ENCODE peak calls at places on chromosomes 2 and 18, in nine cellular contexts. B is tibial artery; U is CD4-positive, alpha-beta T cell; Y is bronchial epithelial cell; A is retinal pigment epithelial cell; E is heart right ventricle; N is GM20000; F is CD8-positive, alpha-beta T cell; I is kidney. L is an unnamed sample.

GRCh38 chr2:122300758-122301157 is 545.3 kb downstream of the TSN start:
- DNase-seq in B (no peak), U (no peak), Y (no peak), A (no peak), E (no peak), N (no peak), F (no peak), I (no peak), L (no peak)

GRCh38 chr18:2881490-2882195 is 34.8 kb downstream of the EMILIN2 start:
- DNase-seq in B (peak), U (no peak), Y (peak), A (no peak), E (no peak), N (no peak), F (no peak), I (peak), L (no peak)

GRCh38 chr2:69514406-69514805 is 77.2 kb upstream of the NFU1 start:
- DNase-seq in B (peak), U (no peak), Y (no peak), A (no peak), E (no peak), N (no peak), F (no peak), I (peak), L (no peak)

GRCh38 chr2:161134547-161135518 is 25.4 kb upstream of the TANK start:
- DNase-seq in B (no peak), U (no peak), Y (peak), A (peak), E (peak), N (no peak), F (no peak), I (peak), L (no peak)

GRCh38 chr2:159035790-159036411 is 67.5 kb downstream of the TANC1 start:
- DNase-seq in B (no peak), U (no peak), Y (peak), A (no peak), E (no peak), N (no peak), F (no peak), I (no peak), L (no peak)

GRCh38 chr2:187215576-187216240 is 232.3 kb downstream of the CALCRL start:
- DNase-seq in B (no peak), U (no peak), Y (peak), A (no peak), E (no peak), N (no peak), F (no peak), I (no peak), L (no peak)

GRCh38 chr2:55133467-55134315 is 83.4 kb upstream of the RTN4 start:
- DNase-seq in B (peak), U (peak), Y (no peak), A (peak), E (peak), N (peak), F (peak), I (no peak), L (peak)

GRCh38 chr2:181457121-181457740 is at the start of gene ITGA4:
- DNase-seq in B (peak), U (peak), Y (peak), A (no peak), E (peak), N (peak), F (peak), I (peak), L (peak)

GRCh38 chr18:51446571-51447210 is 249.2 kb upstream of the MEX3C start:
- DNase-seq in B (no peak), U (no peak), Y (no peak), A (no peak), E (no peak), N (no peak), F (no peak), I (no peak), L (no peak)

GRCh38 chr2:43139996-43140621 is 86.3 kb downstream of the ZFP36L2 start:
- DNase-seq in B (peak), U (no peak), Y (no peak), A (no peak), E (peak), N (no peak), F (no peak), I (peak), L (no peak)

GRCh38 chr18:36372902-36373301 is 75.4 kb downstream of the FHOD3 start:
- DNase-seq in B (peak), U (no peak), Y (peak), A (no peak), E (no peak), N (no peak), F (no peak), I (no peak), L (no peak)
- TF ChIP-seq CTCF in B (peak), U (no peak), Y (peak), A (peak), E (peak), N (no peak), F (no peak), I (no peak), L (no peak)

DNA sequence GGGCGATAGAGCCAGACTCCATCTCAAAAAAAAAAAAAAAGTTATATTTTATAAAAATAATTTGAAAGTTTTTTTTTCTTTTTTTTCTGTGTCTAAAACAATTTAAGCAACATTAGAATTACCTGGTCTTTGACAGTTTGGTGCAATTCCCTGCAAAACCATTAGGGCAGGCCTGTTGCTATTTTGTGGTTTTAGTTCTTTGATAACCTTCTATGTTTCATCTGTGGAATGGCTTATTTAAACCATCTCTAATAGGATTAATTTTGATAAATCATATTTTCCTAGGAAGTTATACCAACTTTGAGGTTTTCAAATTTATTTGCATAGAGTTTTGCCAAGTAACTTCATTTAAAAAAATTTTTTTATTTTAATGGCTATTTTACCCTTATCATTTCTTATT is 141.2 kb upstream of the TWIST2 start:
- DNase-seq in B (no peak), U (no peak), Y (no peak), A (no peak), E (no peak), N (no peak), F (no peak), I (no peak), L (no peak)
- TF ChIP-seq CTCF in B (peak), U (no peak), Y (peak), A (peak), E (no peak), N (no peak), F (no peak), I (no peak), L (no peak)

GRCh38 chr2:218578272-218578877 is 9.7 kb downstream of the CNOT9 start:
- DNase-seq in B (no peak), U (no peak), Y (no peak), A (no peak), E (no peak), N (no peak), F (no peak), I (no peak), L (no peak)

GRCh38 chr2:218585541-218585940 is 16.9 kb downstream of the CNOT9 start:
- DNase-seq in B (no peak), U (no peak), Y (no peak), A (no peak), E (no peak), N (no peak), F (no peak), I (no peak), L (no peak)

GRCh38 chr2:218582085-218582484 is 13.4 kb downstream of the CNOT9 start:
- DNase-seq in B (no peak), U (no peak), Y (peak), A (no peak), E (no peak), N (peak), F (no peak), I (no peak), L (peak)

DNA sequence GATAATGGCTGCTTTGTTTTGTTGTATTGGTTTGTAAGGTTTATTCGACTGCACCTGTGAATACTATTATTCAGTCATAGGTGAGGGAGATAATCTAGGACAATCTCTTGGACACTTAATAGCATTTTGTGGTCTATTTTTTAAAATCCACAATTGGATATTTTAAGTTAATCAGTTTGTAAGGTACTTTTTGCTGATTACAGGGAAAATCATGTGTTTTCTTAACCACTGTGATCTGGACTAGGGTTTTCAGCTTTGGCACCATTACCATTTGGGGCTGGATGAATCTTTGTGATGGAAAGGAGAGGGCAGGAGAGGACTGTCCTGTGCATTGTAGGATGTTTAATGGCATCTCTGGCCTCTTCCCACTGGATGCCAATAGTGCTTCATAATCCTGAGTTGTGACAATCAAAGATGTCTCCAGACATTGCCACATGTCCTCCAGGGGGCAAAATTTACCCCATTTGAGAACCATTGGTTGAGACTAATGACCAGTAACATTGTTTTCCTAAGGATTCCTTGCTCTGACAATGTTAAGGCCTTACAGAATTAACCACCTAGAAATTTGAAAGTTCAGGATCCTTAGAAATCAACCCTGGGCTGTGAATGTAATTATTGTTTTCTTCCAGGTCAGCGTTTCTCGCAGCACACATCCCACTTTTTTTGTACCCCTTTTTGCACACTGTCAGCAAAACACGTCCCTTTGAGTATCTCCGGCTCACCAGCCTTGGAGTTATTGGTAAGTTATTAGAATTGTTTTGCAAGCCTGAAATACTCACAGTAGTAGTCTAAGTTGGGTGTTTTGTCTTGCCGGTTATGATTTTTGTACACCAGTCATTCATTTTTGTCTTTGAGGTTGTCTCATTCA is 15.6 kb downstream of the CNOT9 start:
- DNase-seq in B (no peak), U (no peak), Y (no peak), A (no peak), E (no peak), N (no peak), F (no peak), I (no peak), L (no peak)
- TF ChIP-seq CTCF in B (no peak), U (no peak), Y (no peak), A (no peak), E (no peak), N (no peak), F (no peak), I (no peak), L (no peak)

DNA sequence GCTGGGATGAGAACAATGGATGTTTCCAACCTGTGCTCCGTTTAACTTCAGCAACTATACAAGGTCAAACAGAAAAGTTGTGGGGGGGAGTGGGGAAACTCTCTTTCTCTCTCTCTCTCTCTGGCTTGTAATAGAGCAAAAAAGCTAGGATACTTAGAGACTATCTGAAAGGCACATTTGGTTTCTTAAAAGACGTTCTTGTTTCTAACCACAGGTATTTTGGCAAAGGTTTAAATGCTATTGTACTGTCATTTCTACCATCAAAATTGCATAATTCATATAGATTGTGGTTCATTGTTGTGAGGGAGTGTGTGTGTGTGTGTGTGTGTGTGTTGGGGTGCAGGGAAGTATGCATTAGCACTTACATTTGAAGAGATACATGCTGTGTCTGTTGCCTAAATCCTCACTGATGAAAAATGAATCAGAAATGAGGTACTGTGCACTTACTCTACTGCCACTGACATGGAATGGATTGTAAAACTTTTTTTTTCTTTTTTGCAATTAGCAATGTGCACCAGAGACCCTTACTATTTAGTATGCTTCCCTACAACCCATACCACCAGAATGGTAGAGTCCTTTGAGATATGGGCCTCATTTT is 841.0 kb upstream of the PIK3C3 start:
- DNase-seq in B (no peak), U (no peak), Y (peak), A (no peak), E (no peak), N (no peak), F (no peak), I (no peak), L (no peak)
- TF ChIP-seq CTCF in B (no peak), U (no peak), Y (no peak), A (no peak), E (no peak), N (no peak), F (no peak), I (no peak), L (no peak)

GRCh38 chr2:195434346-195434745 is 222.7 kb upstream of the SLC39A10 start:
- DNase-seq in B (no peak), U (no peak), Y (peak), A (no peak), E (no peak), N (no peak), F (no peak), I (no peak), L (no peak)
- TF ChIP-seq CTCF in B (no peak), U (no peak), Y (no peak), A (no peak), E (no peak), N (no peak), F (no peak), I (no peak), L (no peak)

GRCh38 chr18:49861659-49862058 is 48.3 kb upstream of the ACAA2 start:
- DNase-seq in B (no peak), U (no peak), Y (no peak), A (no peak), E (no peak), N (peak), F (no peak), I (no peak), L (peak)
- TF ChIP-seq CTCF in B (no peak), U (peak), Y (peak), A (peak), E (peak), N (peak), F (peak), I (peak), L (peak)

DNA sequence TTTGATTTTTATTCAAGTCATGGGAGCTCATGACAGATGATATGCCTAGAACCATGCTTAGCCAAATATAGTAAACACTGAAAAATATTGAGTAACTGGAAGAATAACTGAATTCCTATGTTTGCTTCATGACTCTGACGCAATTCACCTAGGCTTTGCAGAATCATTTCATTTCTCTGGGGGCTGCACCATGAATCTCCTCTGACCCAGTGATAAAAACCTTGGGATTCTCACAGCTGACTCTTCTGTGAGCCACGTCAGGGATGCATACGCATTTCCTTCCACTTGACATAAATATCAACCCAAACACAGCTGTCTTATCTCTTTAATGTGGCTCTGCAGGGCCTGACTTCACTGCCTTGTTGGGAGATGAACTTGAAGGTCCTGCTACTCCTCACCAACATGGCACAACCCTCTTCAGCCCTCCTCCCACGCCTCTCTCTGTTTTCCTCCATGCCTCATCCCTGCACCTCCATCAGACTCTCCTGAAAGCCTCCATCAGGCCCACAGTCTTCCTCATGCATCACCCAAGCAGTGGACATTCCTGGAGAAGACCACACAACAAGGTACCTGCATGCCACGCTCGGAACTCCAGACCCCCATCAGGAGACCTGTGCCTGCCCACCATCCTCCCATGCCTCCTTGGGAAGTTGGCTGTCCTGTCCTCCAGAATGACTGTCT is 29.8 kb downstream of the COL6A3 start:
- DNase-seq in B (no peak), U (no peak), Y (no peak), A (no peak), E (no peak), N (no peak), F (no peak), I (no peak), L (no peak)
- TF ChIP-seq CTCF in B (no peak), U (no peak), Y (no peak), A (no peak), E (no peak), N (no peak), F (no peak), I (no peak), L (no peak)

GRCh38 chr2:194696690-194697089 is 960.3 kb upstream of the SLC39A10 start:
- DNase-seq in B (no peak), U (no peak), Y (no peak), A (no peak), E (no peak), N (no peak), F (no peak), I (no peak), L (no peak)

GRCh38 chr2:194700726-194701125 is 956.3 kb upstream of the SLC39A10 start:
- DNase-seq in B (no peak), U (no peak), Y (no peak), A (no peak), E (no peak), N (no peak), F (no peak), I (no peak), L (no peak)

GRCh38 chr2:194700116-194700515 is 956.9 kb upstream of the SLC39A10 start:
- DNase-seq in B (no peak), U (no peak), Y (no peak), A (no peak), E (no peak), N (no peak), F (no peak), I (no peak), L (no peak)

GRCh38 chr2:194697439-194697838 is 959.6 kb upstream of the SLC39A10 start:
- DNase-seq in B (no peak), U (no peak), Y (no peak), A (no peak), E (no peak), N (no peak), F (no peak), I (no peak), L (no peak)

DNA sequence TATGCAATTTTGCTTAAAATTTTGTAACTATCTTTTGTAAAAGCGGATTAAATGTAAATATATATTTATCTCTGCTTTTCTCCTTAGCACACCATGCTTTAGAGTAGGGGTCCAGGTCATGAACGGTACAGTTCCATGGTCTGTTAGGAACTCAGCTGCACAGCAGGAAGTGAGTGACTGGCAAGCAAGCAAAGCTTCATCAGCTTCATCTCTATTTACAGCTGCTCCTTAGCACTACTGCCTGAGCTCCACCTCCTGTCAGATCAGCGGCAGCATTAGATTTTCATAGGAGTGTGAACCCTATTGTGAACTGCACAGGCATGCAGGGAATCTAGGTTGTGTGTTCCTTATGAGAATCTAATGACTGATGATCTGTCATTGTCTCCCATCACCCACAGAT is 959.0 kb upstream of the SLC39A10 start:
- DNase-seq in B (no peak), U (no peak), Y (no peak), A (no peak), E (no peak), N (no peak), F (no peak), I (no peak), L (no peak)
- TF ChIP-seq CTCF in B (no peak), U (no peak), Y (no peak), A (no peak), E (no peak), N (no peak), F (no peak), I (no peak), L (no peak)

L was measured in GM13976.